ENCODE peak calls at places on chromosome 16, in six cellular contexts. One of them, this sample, is unnamed.

GRCh38 chr16:88941051-88941932 is 35.7 kb downstream of the CBFA2T3 start:
- DNase-seq in H1: no peak
- DNase-seq in HepG2: no peak
- DNase-seq in GM12891: no peak
- DNase-seq in K562: no peak
- DNase-seq in GM12878: no peak
- DNase-seq in this sample: peak

GRCh38 chr16:19227643-19228042 is 57.9 kb upstream of the CLEC19A start:
- DNase-seq in H1: no peak
- DNase-seq in HepG2: no peak
- DNase-seq in GM12891: no peak
- DNase-seq in K562: no peak
- DNase-seq in GM12878: no peak
- DNase-seq in this sample: no peak

GRCh38 chr16:19831678-19832077 is 53.0 kb downstream of the GPRC5B start:
- DNase-seq in HepG2: no peak
- DNase-seq in K562: no peak
- DNase-seq in GM12878: no peak
- DNase-seq in H1: no peak
- DNase-seq in GM12891: no peak
- DNase-seq in this sample: no peak

GRCh38 chr16:81738831-81739496 is 40.1 kb upstream of the PLCG2 start:
- DNase-seq in GM12891: no peak
- DNase-seq in H1: no peak
- DNase-seq in GM12878: no peak
- DNase-seq in HepG2: no peak
- DNase-seq in K562: peak
- DNase-seq in this sample: no peak

GRCh38 chr16:56246051-56246817 is 54.9 kb downstream of the GNAO1 start:
- DNase-seq in GM12891: no peak
- DNase-seq in H1: no peak
- DNase-seq in HepG2: peak
- DNase-seq in K562: no peak
- DNase-seq in GM12878: no peak
- DNase-seq in this sample: no peak

GRCh38 chr16:2282866-2283555 is 15.1 kb upstream of the RNPS1 start:
- DNase-seq in GM12878: no peak
- DNase-seq in K562: no peak
- DNase-seq in GM12891: no peak
- DNase-seq in HepG2: no peak
- DNase-seq in H1: no peak
- DNase-seq in this sample: no peak

GRCh38 chr16:714079-714478 is 839 bp upstream of the METRN start:
- DNase-seq in H1: no peak
- DNase-seq in GM12878: no peak
- DNase-seq in HepG2: no peak
- DNase-seq in GM12891: no peak
- DNase-seq in K562: no peak
- DNase-seq in this sample: no peak

GRCh38 chr16:19130852-19131808 is 17.4 kb downstream of the ITPRIPL2 start:
- DNase-seq in K562: peak
- DNase-seq in GM12891: no peak
- DNase-seq in H1: no peak
- DNase-seq in GM12878: no peak
- DNase-seq in HepG2: no peak
- DNase-seq in this sample: no peak

GRCh38 chr16:66364117-66364958 is 2.2 kb upstream of the CDH5 start:
- DNase-seq in HepG2: no peak
- DNase-seq in GM12891: no peak
- DNase-seq in K562: no peak
- DNase-seq in H1: no peak
- DNase-seq in GM12878: no peak
- DNase-seq in this sample: no peak

GRCh38 chr16:65624696-65625095 is 502.8 kb upstream of the CDH11 start:
- DNase-seq in HepG2: no peak
- DNase-seq in K562: no peak
- DNase-seq in GM12878: no peak
- DNase-seq in H1: no peak
- DNase-seq in GM12891: no peak
- DNase-seq in this sample: no peak

GRCh38 chr16:2752850-2753522 is 548 bp downstream of the SRRM2 start:
- DNase-seq in K562: peak
- DNase-seq in GM12891: peak
- DNase-seq in HepG2: peak
- DNase-seq in H1: no peak
- DNase-seq in GM12878: no peak
- DNase-seq in this sample: peak

GRCh38 chr16:23501291-23501690 is 9.0 kb downstream of the GGA2 start:
- DNase-seq in GM12878: no peak
- DNase-seq in GM12891: no peak
- DNase-seq in HepG2: no peak
- DNase-seq in H1: no peak
- DNase-seq in K562: no peak
- DNase-seq in this sample: no peak

GRCh38 chr16:54816471-54816870 is 114.2 kb upstream of the IRX5 start:
- DNase-seq in GM12878: no peak
- DNase-seq in HepG2: no peak
- DNase-seq in H1: no peak
- DNase-seq in GM12891: no peak
- DNase-seq in K562: no peak
- DNase-seq in this sample: no peak

GRCh38 chr16:71746442-71747046 is 22.0 kb upstream of the PHLPP2 start:
- DNase-seq in GM12891: peak
- DNase-seq in HepG2: peak
- DNase-seq in GM12878: no peak
- DNase-seq in K562: peak
- DNase-seq in H1: no peak
- DNase-seq in this sample: peak

GRCh38 chr16:87383522-87384161 is at the start of gene FBXO31:
- DNase-seq in H1: peak
- DNase-seq in GM12891: peak
- DNase-seq in K562: peak
- DNase-seq in GM12878: peak
- DNase-seq in HepG2: peak
- DNase-seq in this sample: peak

GRCh38 chr16:12539185-12539929 is 264.3 kb downstream of the CPPED1 start:
- DNase-seq in K562: no peak
- DNase-seq in H1: no peak
- DNase-seq in GM12891: no peak
- DNase-seq in GM12878: peak
- DNase-seq in HepG2: no peak
- DNase-seq in this sample: no peak

GRCh38 chr16:88803264-88803987 is at the start of gene CDT1:
- DNase-seq in H1: peak
- DNase-seq in GM12878: no peak
- DNase-seq in K562: peak
- DNase-seq in GM12891: peak
- DNase-seq in HepG2: peak
- DNase-seq in this sample: peak

GRCh38 chr16:50655558-50656055 is 25.5 kb downstream of the SNX20 start:
- DNase-seq in K562: no peak
- DNase-seq in HepG2: no peak
- DNase-seq in GM12878: no peak
- DNase-seq in GM12891: no peak
- DNase-seq in H1: no peak
- DNase-seq in this sample: no peak

GRCh38 chr16:9260665-9261064 is 169.2 kb downstream of the HAPSTR1 start:
- DNase-seq in H1: no peak
- DNase-seq in HepG2: peak
- DNase-seq in GM12878: no peak
- DNase-seq in K562: no peak
- DNase-seq in GM12891: no peak
- DNase-seq in this sample: no peak

DNA sequence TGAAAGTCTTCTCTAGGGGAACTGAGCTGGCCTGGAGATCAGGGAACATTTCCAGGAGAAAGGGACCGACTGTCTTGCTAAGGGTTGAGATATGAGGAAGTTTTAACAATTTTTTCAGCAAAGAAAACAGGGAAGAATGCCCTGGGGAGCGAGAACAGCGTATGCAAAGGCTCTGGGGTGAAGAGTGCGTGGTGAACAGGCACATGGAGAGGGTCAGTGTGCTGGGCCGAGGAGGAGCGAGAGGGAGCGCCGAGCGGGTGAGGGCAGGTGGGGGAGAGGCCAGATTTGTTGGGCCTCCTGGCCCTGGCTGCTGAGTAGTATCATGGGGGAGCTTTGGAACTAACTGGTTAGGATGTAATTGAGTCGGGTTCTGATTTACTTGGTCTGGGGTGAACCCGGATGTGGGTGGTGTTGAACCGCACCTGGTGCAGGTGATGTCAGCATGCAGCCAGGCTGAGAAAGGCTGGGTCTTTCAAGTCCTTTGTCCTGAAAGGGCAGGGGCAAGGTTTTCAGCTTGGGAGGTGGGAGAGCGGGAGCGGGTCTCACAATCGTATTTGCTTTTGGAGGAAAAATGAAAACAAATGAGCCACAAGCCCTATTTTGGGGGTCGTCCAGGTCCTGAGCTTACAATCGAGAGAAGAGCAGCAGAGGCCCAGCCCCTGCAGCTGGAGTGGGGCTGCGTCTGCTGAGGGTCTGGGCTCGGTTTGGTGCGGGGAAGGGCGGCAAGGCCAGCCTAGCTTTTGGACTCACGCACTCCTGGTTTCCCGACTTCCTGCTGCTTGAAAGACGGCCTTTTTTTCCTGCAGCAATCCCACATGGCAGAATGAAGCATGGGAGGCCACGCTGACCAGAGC is 11.1 kb upstream of the WFDC1 start:
- DNase-seq in GM12878: no peak
- DNase-seq in GM12891: no peak
- DNase-seq in HepG2: no peak
- DNase-seq in H1: no peak
- DNase-seq in K562: no peak
- DNase-seq in this sample: no peak
- TF ChIP-seq TAF1 in GM12878: no peak
- TF ChIP-seq TAF1 in GM12891: no peak
- TF ChIP-seq TAF1 in HepG2: no peak
- TF ChIP-seq TAF1 in H1: no peak
- TF ChIP-seq TAF1 in K562: no peak
- TF ChIP-seq TAF1 in this sample: no peak

GRCh38 chr16:67407788-67408452 is 8.4 kb downstream of the ZDHHC1 start:
- DNase-seq in K562: no peak
- DNase-seq in GM12878: no peak
- DNase-seq in H1: no peak
- DNase-seq in GM12891: no peak
- DNase-seq in HepG2: no peak
- DNase-seq in this sample: no peak

GRCh38 chr16:67406111-67406593 is 10.1 kb downstream of the ZDHHC1 start:
- DNase-seq in K562: no peak
- DNase-seq in H1: no peak
- DNase-seq in GM12878: no peak
- DNase-seq in GM12891: no peak
- DNase-seq in HepG2: no peak
- DNase-seq in this sample: no peak

GRCh38 chr16:67407176-67407787 is 9.0 kb downstream of the ZDHHC1 start:
- DNase-seq in GM12891: no peak
- DNase-seq in K562: no peak
- DNase-seq in HepG2: no peak
- DNase-seq in GM12878: no peak
- DNase-seq in H1: no peak
- DNase-seq in this sample: no peak

GRCh38 chr16:67405336-67405735 is 10.9 kb downstream of the ZDHHC1 start:
- DNase-seq in HepG2: no peak
- DNase-seq in GM12891: no peak
- DNase-seq in H1: no peak
- DNase-seq in K562: no peak
- DNase-seq in GM12878: no peak
- DNase-seq in this sample: no peak

GRCh38 chr16:67406628-67407027 is 9.6 kb downstream of the ZDHHC1 start:
- DNase-seq in GM12891: no peak
- DNase-seq in HepG2: no peak
- DNase-seq in GM12878: no peak
- DNase-seq in K562: no peak
- DNase-seq in H1: no peak
- DNase-seq in this sample: no peak
- TF ChIP-seq POLR2A in GM12891: no peak
- TF ChIP-seq POLR2A in HepG2: no peak
- TF ChIP-seq POLR2A in GM12878: no peak
- TF ChIP-seq POLR2A in K562: no peak
- TF ChIP-seq POLR2A in H1: no peak
- TF ChIP-seq POLR2A in this sample: no peak

GRCh38 chr16:84505249-84506156 is 1.0 kb upstream of the MEAK7 start:
- DNase-seq in GM12878: no peak
- DNase-seq in HepG2: no peak
- DNase-seq in H1: no peak
- DNase-seq in K562: no peak
- DNase-seq in GM12891: no peak
- DNase-seq in this sample: no peak
- TF ChIP-seq TAF1 in GM12878: no peak
- TF ChIP-seq TAF1 in HepG2: no peak
- TF ChIP-seq TAF1 in H1: no peak
- TF ChIP-seq TAF1 in K562: no peak
- TF ChIP-seq TAF1 in GM12891: no peak
- TF ChIP-seq TAF1 in this sample: no peak

DNA sequence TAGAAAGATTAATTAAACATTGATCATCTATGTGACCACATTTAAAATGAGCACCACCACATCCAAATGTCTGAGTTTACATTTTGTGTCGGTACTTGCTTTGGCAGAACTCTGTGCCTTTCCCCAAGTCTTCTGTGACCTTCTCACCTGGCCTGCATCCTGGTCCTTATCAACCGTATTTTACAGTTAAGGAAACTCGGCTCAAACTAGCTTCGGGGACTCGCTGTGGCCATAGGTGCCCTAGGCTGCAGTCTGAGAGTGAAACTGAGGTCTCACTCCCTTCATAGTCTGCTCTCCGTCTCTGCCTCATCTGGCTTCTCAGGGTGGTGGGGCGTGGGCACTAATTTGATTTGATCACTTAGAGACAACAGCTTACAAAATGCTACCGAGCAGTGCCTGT is 555.5 kb downstream of the WWOX start:
- DNase-seq in GM12891: no peak
- DNase-seq in GM12878: no peak
- DNase-seq in H1: no peak
- DNase-seq in HepG2: no peak
- DNase-seq in K562: no peak
- DNase-seq in this sample: no peak
- TF ChIP-seq POLR2A in GM12891: no peak
- TF ChIP-seq POLR2A in GM12878: no peak
- TF ChIP-seq POLR2A in H1: no peak
- TF ChIP-seq POLR2A in HepG2: no peak
- TF ChIP-seq POLR2A in K562: no peak
- TF ChIP-seq POLR2A in this sample: no peak

This sample was measured in GM12892.